ENCODE peak calls at places on chromosomes 4 and X, in four cellular contexts. C is astrocyte of the cerebellum, T is natural killer cell, Z is MCF 10A. O is an unnamed sample.

GRCh38 chr4:69984030-69984443 is 11.7 kb upstream of the STATH start:
- DNase-seq in T (no peak), C (peak; percentile 26), Z (peak; percentile 91), O (peak; percentile 91)

GRCh38 chrX:5646818-5647217 is 581.8 kb downstream of the NLGN4X start:
- DNase-seq in T (no peak), C (no peak), Z (no peak), O (no peak)

GRCh38 chrX:129797251-129797906 is 17.6 kb downstream of the SASH3 start:
- DNase-seq in T (no peak), C (no peak), Z (no peak), O (no peak)

GRCh38 chr4:113445286-113445685 is 316.3 kb downstream of the CAMK2D start:
- DNase-seq in T (no peak), Z (peak; percentile 99), C (peak; percentile 88), O (peak; percentile 96)

GRCh38 chr4:182324282-182324681 is 81.1 kb downstream of the TENM3 start:
- DNase-seq in Z (no peak), C (no peak), T (no peak), O (no peak)

GRCh38 chr4:109434007-109434792 is 585 bp downstream of the SEC24B start:
- DNase-seq in C (no peak), Z (peak; percentile 40), T (peak; percentile 28), O (peak; percentile 24)

GRCh38 chr4:39452153-39452859 is 6.4 kb downstream of the RPL9 start:
- DNase-seq in C (no peak), Z (no peak), T (no peak), O (no peak)

GRCh38 chrX:154333837-154334271 is 38.3 kb downstream of the TKTL1 start:
- DNase-seq in C (no peak), Z (no peak), T (no peak), O (no peak)

GRCh38 chrX:55253528-55253927 is 11.2 kb downstream of the PAGE3 start:
- DNase-seq in T (no peak), C (no peak), Z (no peak), O (peak; percentile 11)

GRCh38 chrX:133350751-133351150 is 64.5 kb downstream of the GPC4 start:
- DNase-seq in Z (peak; percentile 78), T (no peak), C (no peak), O (peak; percentile 36)

GRCh38 chr4:39698424-39699009 is 581 bp downstream of the UBE2K start:
- DNase-seq in T (no peak), C (no peak), Z (peak; percentile 57), O (peak; percentile 47)

GRCh38 chrX:120755066-120755846 is 120.4 kb downstream of the CT47B1 start:
- DNase-seq in T (no peak), C (no peak), Z (no peak), O (no peak)

GRCh38 chr4:43112139-43112538 is 219.6 kb downstream of the GRXCR1 start:
- DNase-seq in T (no peak), Z (no peak), C (no peak), O (no peak)

GRCh38 chrX:80929251-80929650 is 119.6 kb upstream of the BRWD3 start:
- DNase-seq in C (no peak), T (no peak), Z (no peak), O (no peak)

GRCh38 chr4:40976343-40976742 is 226.6 kb downstream of the NSUN7 start:
- DNase-seq in C (peak; percentile 74), Z (peak; percentile 77), T (no peak), O (peak; percentile 74)

GRCh38 chr4:189835505-189835904 is 105.2 kb upstream of the FRG1 start:
- DNase-seq in T (no peak), Z (no peak), C (peak; percentile 34), O (no peak)

GRCh38 chrX:1719270-1719669 is 104.4 kb downstream of the ASMT start:
- DNase-seq in T (no peak), Z (no peak), C (no peak), O (no peak)

GRCh38 chrX:141320801-141321200 is 78.5 kb upstream of the SPANXC start:
- DNase-seq in C (no peak), Z (no peak), T (no peak), O (peak; percentile 41)

GRCh38 chrX:107629533-107629909 is 1.2 kb downstream of the PRPS1 start:
- DNase-seq in Z (peak; percentile 29), C (no peak), T (no peak), O (peak; percentile 10)
- TF ChIP-seq CTCF in Z (no peak), C (peak; percentile 43), T (no peak), O (peak; percentile 22)

DNA sequence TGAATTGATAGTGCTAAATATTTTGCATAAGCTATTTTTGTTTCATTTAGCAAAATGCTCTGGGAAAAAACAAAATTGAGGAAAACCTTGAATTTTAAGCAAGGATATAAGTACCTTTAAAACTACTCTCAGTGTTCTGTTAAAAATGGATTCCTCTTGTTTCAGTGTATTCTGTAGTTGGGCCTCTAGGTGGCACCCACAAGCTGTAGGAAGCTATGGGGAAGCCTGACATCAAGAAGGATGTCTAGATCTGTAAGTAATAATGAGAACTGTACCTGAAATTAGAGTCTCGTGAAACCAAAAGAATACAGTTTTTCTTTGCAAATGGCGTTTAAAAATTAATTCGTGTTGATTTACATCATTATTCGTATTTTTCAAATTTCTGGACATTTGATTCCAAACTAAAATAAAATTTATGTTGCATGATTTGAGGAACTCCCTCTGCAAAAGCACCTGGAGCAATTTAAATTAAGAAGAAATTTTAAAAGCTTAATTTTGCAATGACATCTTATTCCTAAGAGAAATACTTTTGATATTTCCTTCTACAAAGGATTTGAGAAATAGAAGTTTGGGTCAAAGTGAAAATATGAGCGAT is 51.2 kb downstream of the TMPRSS11E start:
- DNase-seq in C (peak; percentile 60), Z (peak; percentile 79), T (no peak), O (peak; percentile 79)
- TF ChIP-seq CTCF in C (peak; percentile 84), Z (peak; percentile 88), T (peak; percentile 81), O (peak; percentile 92)

GRCh38 chr4:138521809-138522208 is 279.7 kb upstream of the SLC7A11 start:
- DNase-seq in C (no peak), Z (no peak), T (no peak), O (no peak)

GRCh38 chr4:138519436-138519835 is 277.3 kb upstream of the SLC7A11 start:
- DNase-seq in C (no peak), T (no peak), Z (no peak), O (no peak)

DNA sequence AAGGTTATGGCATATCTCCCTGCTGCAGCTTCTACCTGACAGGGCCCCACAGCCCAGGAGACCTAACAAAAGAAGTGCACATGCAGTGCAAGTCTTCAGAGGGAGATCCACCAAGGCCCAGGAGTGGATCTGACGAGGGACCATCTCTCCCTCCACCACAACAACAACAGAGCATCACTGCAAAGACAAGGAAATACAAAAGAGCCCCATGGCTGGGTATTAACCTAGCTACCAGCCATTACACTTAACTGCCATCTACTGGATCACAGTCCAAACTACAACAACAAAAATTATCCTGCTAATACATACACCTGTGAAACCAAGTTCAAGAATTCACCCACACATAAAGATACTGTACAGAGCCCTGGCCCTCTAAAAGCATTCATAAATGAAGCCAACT is 280.2 kb upstream of the SLC7A11 start:
- DNase-seq in T (no peak), C (no peak), Z (peak; percentile 45), O (peak; percentile 58)
- TF ChIP-seq CTCF in T (no peak), C (peak; percentile 45), Z (peak; percentile 52), O (peak; percentile 69)

DNA sequence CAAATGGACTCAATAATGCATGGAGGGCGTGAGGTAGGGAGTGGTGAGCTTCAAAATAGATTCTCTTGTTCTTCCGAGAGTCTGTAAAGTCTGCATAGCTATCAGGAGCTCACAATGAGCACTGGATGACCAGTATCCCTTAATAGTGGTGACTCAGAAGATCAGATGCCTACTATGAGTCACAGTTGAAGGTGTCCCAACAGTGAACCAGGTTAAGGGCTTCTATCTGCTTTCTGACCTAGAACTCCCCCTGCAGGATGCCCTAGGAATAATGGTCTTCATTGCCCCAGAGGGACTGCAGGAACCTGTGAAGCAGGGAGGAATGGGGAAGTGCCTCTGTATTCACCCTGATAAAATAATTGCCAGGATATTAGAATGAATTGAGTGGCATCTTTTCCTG is 22.1 kb downstream of the DGKK start:
- DNase-seq in Z (peak; percentile 75), T (no peak), C (no peak), O (peak; percentile 69)
- TF ChIP-seq CTCF in Z (no peak), T (peak; percentile 25), C (no peak), O (peak; percentile 28)

DNA sequence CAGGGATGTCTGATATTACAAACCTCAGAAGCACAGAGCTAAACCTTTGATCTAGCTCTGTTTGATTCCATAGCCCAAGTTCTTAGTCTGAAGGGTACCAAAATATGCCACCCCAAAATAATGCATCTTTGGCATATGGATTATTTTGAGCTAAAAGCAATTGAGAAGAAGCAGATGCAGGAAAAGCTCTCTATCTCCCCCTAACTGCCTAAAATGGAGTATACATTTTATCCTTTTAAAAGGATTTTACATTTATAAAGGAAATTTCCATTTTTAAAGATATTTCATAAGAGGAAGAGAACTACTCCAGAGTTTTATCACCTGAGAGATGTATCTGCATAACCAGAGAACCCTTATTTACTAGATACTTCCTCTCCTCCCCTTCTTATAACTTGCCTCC is 158.7 kb downstream of the ZNF674 start:
- DNase-seq in C (no peak), T (no peak), Z (peak; percentile 7), O (no peak)
- TF ChIP-seq CTCF in C (peak; percentile 23), T (no peak), Z (peak; percentile 24), O (no peak)

GRCh38 chr4:120977435-120977997 is 55.0 kb upstream of the PRDM5 start:
- DNase-seq in T (no peak), Z (peak; percentile 57), C (peak; percentile 8), O (peak; percentile 71)
- TF ChIP-seq CTCF in T (no peak), Z (peak; percentile 38), C (peak; percentile 69), O (peak; percentile 68)

GRCh38 chrX:43654431-43655150 is 1.5 kb upstream of the MAOA start:
- DNase-seq in Z (peak; percentile 91), C (peak; percentile 76), T (peak; percentile 73), O (peak; percentile 93)
- TF ChIP-seq CTCF in Z (no peak), C (peak; percentile 27), T (no peak), O (peak; percentile 26)

GRCh38 chr4:133588306-133588705 is 439.2 kb downstream of the PCDH10 start:
- DNase-seq in T (no peak), Z (no peak), C (peak; percentile 42), O (peak; percentile 35)

GRCh38 chr4:133581971-133582619 is 433.0 kb downstream of the PCDH10 start:
- DNase-seq in Z (no peak), C (peak; percentile 86), T (no peak), O (no peak)

GRCh38 chr4:133585323-133585722 is 436.2 kb downstream of the PCDH10 start:
- DNase-seq in Z (no peak), T (no peak), C (no peak), O (no peak)

DNA sequence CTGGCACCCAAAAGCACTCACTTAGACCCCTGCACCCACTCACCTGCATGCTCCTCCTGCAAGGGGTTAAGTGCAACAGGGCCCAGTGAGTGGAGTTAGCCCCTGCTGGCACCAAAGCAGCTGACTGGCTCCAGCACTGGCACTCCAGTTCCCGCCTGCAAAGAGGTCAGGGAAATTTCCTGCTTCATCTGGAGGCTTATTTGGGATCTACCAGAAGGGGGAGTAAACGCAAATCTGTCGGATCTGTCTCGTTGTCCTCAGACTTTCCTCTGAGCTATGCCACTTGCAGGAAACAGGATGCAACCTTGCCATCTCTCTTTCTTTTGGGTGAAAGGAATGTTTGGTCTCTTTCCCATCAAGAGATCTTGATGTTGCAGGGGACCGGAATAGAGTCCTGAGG is 435.6 kb downstream of the PCDH10 start:
- DNase-seq in Z (no peak), T (no peak), C (no peak), O (no peak)
- TF ChIP-seq CTCF in Z (no peak), T (no peak), C (no peak), O (no peak)

O was measured in epithelial cell of esophagus.